ENCODE peak calls at places on chromosomes 1 and 21, in five cellular contexts. O is ovary; S is fibroblast of pulmonary artery; Y is CD4-positive, CD25-positive, alpha-beta regulatory T cell; W is RWPE2. H is an unnamed sample.

GRCh38 chr1:220222939-220223338 is 49.3 kb downstream of the RAB3GAP2 start:
- DNase-seq in W (no peak), S (no peak), O (no peak), Y (no peak), H (no peak)

GRCh38 chr1:186715887-186716809 is 35.9 kb upstream of the PTGS2 start:
- DNase-seq in S (peak; percentile 11), W (no peak), Y (no peak), O (no peak), H (no peak)

GRCh38 chr1:30822966-30823581 is 65.5 kb upstream of the LAPTM5 start:
- DNase-seq in W (no peak), Y (no peak), S (peak; percentile 36), O (no peak), H (peak; percentile 27)

GRCh38 chr1:183711691-183712401 is 58.7 kb upstream of the APOBEC4 start:
- DNase-seq in S (peak; percentile 65), W (no peak), O (no peak), Y (no peak), H (no peak)

GRCh38 chr1:117732956-117733355 is 127.1 kb downstream of the TENT5C start:
- DNase-seq in S (no peak), W (no peak), Y (no peak), O (no peak), H (no peak)

GRCh38 chr1:235588916-235589515 is 60.6 kb downstream of the GNG4 start:
- DNase-seq in S (peak; percentile 77), W (no peak), Y (no peak), O (peak; percentile 33), H (no peak)

GRCh38 chr21:15850645-15851044 is 120.9 kb downstream of the USP25 start:
- DNase-seq in S (peak; percentile 73), Y (no peak), O (no peak), W (no peak), H (no peak)

GRCh38 chr1:180603223-180603849 is 28.5 kb upstream of the XPR1 start:
- DNase-seq in S (no peak), O (no peak), W (no peak), Y (no peak), H (no peak)

GRCh38 chr1:162059721-162060120 is 9.8 kb upstream of the NOS1AP start:
- DNase-seq in S (no peak), Y (no peak), W (no peak), O (no peak), H (no peak)

GRCh38 chr1:185104083-185104482 is 52.7 kb downstream of the TRMT1L start:
- DNase-seq in O (no peak), Y (no peak), S (no peak), W (no peak), H (no peak)

GRCh38 chr1:218344814-218345672 is at the start of gene TGFB2:
- DNase-seq in W (no peak), Y (no peak), O (peak; percentile 52), S (peak; percentile 92), H (peak; percentile 35)

H was measured in activated T-cell treated with anti-CD3 and anti-CD28 coated beads, Interleukin-2, amount 50 U/mL, for 48 hours.